ENCODE peak calls at places on chromosomes 11 and 22, in seven cellular contexts. One of them, this sample, is unnamed.

GRCh38 chr11:74822187-74822586 is 73.5 kb downstream of the RNF169 start:
- DNase-seq in GM12891: no peak
- DNase-seq in sigmoid colon: no peak
- DNase-seq in HCT116: no peak
- DNase-seq in transverse colon: no peak
- DNase-seq in stomach: no peak
- DNase-seq in H1: no peak
- DNase-seq in this sample: no peak

GRCh38 chr11:98398508-98398907 is 622.2 kb upstream of the CNTN5 start:
- DNase-seq in GM12891: no peak
- DNase-seq in sigmoid colon: no peak
- DNase-seq in HCT116: no peak
- DNase-seq in transverse colon: no peak
- DNase-seq in stomach: no peak
- DNase-seq in H1: no peak
- DNase-seq in this sample: no peak

GRCh38 chr11:78472382-78472781 is 54.8 kb upstream of the GAB2 start:
- DNase-seq in GM12891: no peak
- DNase-seq in sigmoid colon: no peak
- DNase-seq in HCT116: no peak
- DNase-seq in transverse colon: no peak
- DNase-seq in stomach: no peak
- DNase-seq in H1: no peak
- DNase-seq in this sample: no peak

GRCh38 chr11:59191095-59191494 is 19.2 kb downstream of the DTX4 start:
- DNase-seq in GM12891: no peak
- DNase-seq in sigmoid colon: no peak
- DNase-seq in HCT116: no peak
- DNase-seq in transverse colon: peak; percentile 47
- DNase-seq in stomach: no peak
- DNase-seq in H1: no peak
- DNase-seq in this sample: no peak

GRCh38 chr22:48448821-48449220 is 1378.9 kb downstream of the BRD1 start:
- DNase-seq in GM12891: no peak
- DNase-seq in sigmoid colon: no peak
- DNase-seq in HCT116: no peak
- DNase-seq in transverse colon: no peak
- DNase-seq in stomach: no peak
- DNase-seq in H1: no peak
- DNase-seq in this sample: peak; percentile 61

GRCh38 chr11:19633276-19633675 is 79.4 kb upstream of the NAV2 start:
- DNase-seq in GM12891: no peak
- DNase-seq in sigmoid colon: peak; percentile 94
- DNase-seq in HCT116: no peak
- DNase-seq in transverse colon: peak; percentile 19
- DNase-seq in stomach: peak; percentile 28
- DNase-seq in H1: no peak
- DNase-seq in this sample: no peak

GRCh38 chr11:91104237-91104636 is 881.4 kb upstream of the CHORDC1 start:
- DNase-seq in GM12891: no peak
- DNase-seq in sigmoid colon: no peak
- DNase-seq in HCT116: no peak
- DNase-seq in transverse colon: no peak
- DNase-seq in stomach: no peak
- DNase-seq in H1: no peak
- DNase-seq in this sample: no peak

GRCh38 chr11:40924915-40925314 is 534.5 kb downstream of the LRRC4C start:
- DNase-seq in GM12891: no peak
- DNase-seq in sigmoid colon: no peak
- DNase-seq in HCT116: no peak
- DNase-seq in transverse colon: no peak
- DNase-seq in stomach: no peak
- DNase-seq in H1: no peak
- DNase-seq in this sample: no peak

GRCh38 chr11:35420371-35420770 is 1.0 kb upstream of the SLC1A2 start:
- DNase-seq in GM12891: no peak
- DNase-seq in sigmoid colon: no peak
- DNase-seq in HCT116: no peak
- DNase-seq in transverse colon: no peak
- DNase-seq in stomach: peak; percentile 39
- DNase-seq in H1: peak; percentile 52
- DNase-seq in this sample: no peak

GRCh38 chr11:693415-693831 is 1.6 kb downstream of the DEAF1 start:
- DNase-seq in GM12891: no peak
- DNase-seq in sigmoid colon: no peak
- DNase-seq in HCT116: no peak
- DNase-seq in transverse colon: no peak
- DNase-seq in stomach: no peak
- DNase-seq in H1: no peak
- DNase-seq in this sample: peak; percentile 81

GRCh38 chr22:49847751-49848689 is 5.6 kb upstream of the ZBED4 start:
- DNase-seq in GM12891: no peak
- DNase-seq in sigmoid colon: no peak
- DNase-seq in HCT116: no peak
- DNase-seq in transverse colon: peak; percentile 37
- DNase-seq in stomach: no peak
- DNase-seq in H1: peak; percentile 61
- DNase-seq in this sample: peak; percentile 86
- TF ChIP-seq POLR2A in GM12891: no peak
- TF ChIP-seq POLR2A in sigmoid colon: no peak
- TF ChIP-seq POLR2A in HCT116: no peak
- TF ChIP-seq POLR2A in transverse colon: no peak
- TF ChIP-seq POLR2A in stomach: no peak
- TF ChIP-seq POLR2A in H1: no peak
- TF ChIP-seq POLR2A in this sample: no peak

DNA sequence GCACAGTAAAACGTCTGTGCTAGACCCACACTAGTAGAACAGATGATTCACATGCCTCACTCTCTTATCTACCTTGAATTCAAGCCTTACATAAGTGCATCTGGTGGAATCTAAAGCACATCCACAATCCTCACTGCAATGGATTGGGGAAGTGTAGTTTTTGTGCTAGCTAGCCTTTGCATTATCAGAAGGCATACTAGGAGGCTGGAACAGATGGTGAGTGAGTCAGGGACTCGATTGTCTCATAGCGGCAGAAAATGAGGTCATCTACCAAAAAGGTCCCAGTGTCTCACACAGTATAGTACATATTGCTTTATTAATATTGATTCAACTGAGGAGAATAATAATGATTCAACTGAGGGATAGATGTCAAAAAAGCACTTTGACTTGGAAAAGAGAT is 9.3 kb downstream of the MSANTD4 start:
- DNase-seq in GM12891: no peak
- DNase-seq in sigmoid colon: no peak
- DNase-seq in HCT116: no peak
- DNase-seq in transverse colon: no peak
- DNase-seq in stomach: no peak
- DNase-seq in H1: no peak
- DNase-seq in this sample: no peak
- TF ChIP-seq POLR2AphosphoS5 in GM12891: no peak
- TF ChIP-seq POLR2AphosphoS5 in sigmoid colon: no peak
- TF ChIP-seq POLR2AphosphoS5 in HCT116: no peak
- TF ChIP-seq POLR2AphosphoS5 in transverse colon: no peak
- TF ChIP-seq POLR2AphosphoS5 in stomach: no peak
- TF ChIP-seq POLR2AphosphoS5 in H1: no peak
- TF ChIP-seq POLR2AphosphoS5 in this sample: no peak

DNA sequence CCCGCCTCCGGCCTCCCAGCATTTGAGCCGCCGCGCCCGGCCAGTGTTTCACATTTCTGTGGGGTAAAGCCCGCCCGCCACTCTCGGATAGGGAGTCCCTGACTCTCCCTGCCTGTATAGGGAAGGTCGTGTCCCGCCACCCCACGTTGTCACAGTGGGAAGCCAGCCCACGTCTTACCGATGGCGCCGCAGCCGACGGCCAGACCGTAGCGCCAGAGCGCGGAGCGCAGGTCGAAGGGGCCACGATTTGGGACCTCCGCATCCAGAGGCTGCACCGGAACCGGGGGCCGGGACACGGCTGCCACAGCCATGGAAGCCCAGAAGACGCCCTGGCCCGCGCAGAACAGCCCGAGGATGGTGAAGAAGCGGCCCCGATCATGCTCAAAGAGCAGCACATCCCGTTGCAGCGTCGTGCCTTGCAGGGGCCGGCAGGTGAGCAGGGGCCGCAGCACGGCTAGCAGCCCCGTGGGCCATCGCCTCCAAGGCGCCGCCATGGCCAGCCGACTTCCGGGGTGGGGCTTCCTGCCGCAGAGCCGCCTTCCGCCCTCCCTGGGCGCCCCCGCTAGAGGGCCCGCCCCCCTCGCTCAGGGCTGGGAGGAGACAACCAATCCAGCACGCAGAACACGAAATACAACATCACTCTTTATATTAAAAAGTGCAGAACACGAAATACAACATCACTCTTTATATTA is at the start of gene TMEM223:
- DNase-seq in GM12891: peak; percentile 86
- DNase-seq in sigmoid colon: peak; percentile 94
- DNase-seq in HCT116: peak; percentile 47
- DNase-seq in transverse colon: peak; percentile 93
- DNase-seq in stomach: peak; percentile 90
- DNase-seq in H1: peak; percentile 92
- DNase-seq in this sample: peak; percentile 98
- TF ChIP-seq POLR2A in GM12891: peak; percentile 96
- TF ChIP-seq POLR2A in sigmoid colon: peak; percentile 81
- TF ChIP-seq POLR2A in HCT116: peak; percentile 78
- TF ChIP-seq POLR2A in transverse colon: peak; percentile 91
- TF ChIP-seq POLR2A in stomach: no peak
- TF ChIP-seq POLR2A in H1: peak; percentile 88
- TF ChIP-seq POLR2A in this sample: no peak

DNA sequence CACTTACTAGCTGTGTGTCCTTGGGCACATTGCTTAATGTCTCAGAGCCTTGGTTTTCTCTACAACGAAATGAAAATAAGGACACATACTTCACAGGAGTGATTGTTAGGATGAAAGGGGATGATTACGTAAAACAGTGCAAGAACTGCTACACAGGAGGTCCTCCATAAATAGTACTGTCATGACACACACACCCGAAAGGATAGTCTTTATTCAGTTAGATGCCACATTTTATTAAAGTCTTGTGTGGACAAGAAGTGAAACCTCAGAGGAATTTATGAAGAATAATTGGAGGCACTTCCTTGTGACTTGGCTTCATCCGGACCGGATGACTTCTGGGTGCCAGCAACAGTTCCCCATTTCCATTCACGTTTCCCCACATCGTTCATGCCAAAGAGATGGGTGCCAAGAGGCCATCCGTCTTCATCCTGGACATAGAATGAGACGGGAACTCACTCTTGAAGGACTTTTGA is 67.4 kb upstream of the ATXN10 start:
- DNase-seq in GM12891: no peak
- DNase-seq in sigmoid colon: peak; percentile 52
- DNase-seq in HCT116: no peak
- DNase-seq in transverse colon: no peak
- DNase-seq in stomach: no peak
- DNase-seq in H1: no peak
- DNase-seq in this sample: no peak
- TF ChIP-seq POLR2AphosphoS5 in GM12891: no peak
- TF ChIP-seq POLR2AphosphoS5 in sigmoid colon: no peak
- TF ChIP-seq POLR2AphosphoS5 in HCT116: no peak
- TF ChIP-seq POLR2AphosphoS5 in transverse colon: no peak
- TF ChIP-seq POLR2AphosphoS5 in stomach: no peak
- TF ChIP-seq POLR2AphosphoS5 in H1: no peak
- TF ChIP-seq POLR2AphosphoS5 in this sample: no peak

GRCh38 chr22:40009231-40009769 is 14.5 kb downstream of the FAM83F start:
- DNase-seq in GM12891: no peak
- DNase-seq in sigmoid colon: no peak
- DNase-seq in HCT116: no peak
- DNase-seq in transverse colon: peak; percentile 29
- DNase-seq in stomach: peak; percentile 41
- DNase-seq in H1: peak; percentile 74
- DNase-seq in this sample: no peak
- TF ChIP-seq POLR2A in GM12891: no peak
- TF ChIP-seq POLR2A in sigmoid colon: no peak
- TF ChIP-seq POLR2A in HCT116: no peak
- TF ChIP-seq POLR2A in transverse colon: no peak
- TF ChIP-seq POLR2A in stomach: no peak
- TF ChIP-seq POLR2A in H1: no peak
- TF ChIP-seq POLR2A in this sample: no peak

GRCh38 chr22:33405194-33405593 is 347.0 kb upstream of the SYN3 start:
- DNase-seq in GM12891: no peak
- DNase-seq in sigmoid colon: no peak
- DNase-seq in HCT116: no peak
- DNase-seq in transverse colon: no peak
- DNase-seq in stomach: no peak
- DNase-seq in H1: no peak
- DNase-seq in this sample: no peak
- TF ChIP-seq POLR2AphosphoS5 in GM12891: no peak
- TF ChIP-seq POLR2AphosphoS5 in sigmoid colon: no peak
- TF ChIP-seq POLR2AphosphoS5 in HCT116: no peak
- TF ChIP-seq POLR2AphosphoS5 in transverse colon: no peak
- TF ChIP-seq POLR2AphosphoS5 in stomach: no peak
- TF ChIP-seq POLR2AphosphoS5 in H1: no peak
- TF ChIP-seq POLR2AphosphoS5 in this sample: no peak

DNA sequence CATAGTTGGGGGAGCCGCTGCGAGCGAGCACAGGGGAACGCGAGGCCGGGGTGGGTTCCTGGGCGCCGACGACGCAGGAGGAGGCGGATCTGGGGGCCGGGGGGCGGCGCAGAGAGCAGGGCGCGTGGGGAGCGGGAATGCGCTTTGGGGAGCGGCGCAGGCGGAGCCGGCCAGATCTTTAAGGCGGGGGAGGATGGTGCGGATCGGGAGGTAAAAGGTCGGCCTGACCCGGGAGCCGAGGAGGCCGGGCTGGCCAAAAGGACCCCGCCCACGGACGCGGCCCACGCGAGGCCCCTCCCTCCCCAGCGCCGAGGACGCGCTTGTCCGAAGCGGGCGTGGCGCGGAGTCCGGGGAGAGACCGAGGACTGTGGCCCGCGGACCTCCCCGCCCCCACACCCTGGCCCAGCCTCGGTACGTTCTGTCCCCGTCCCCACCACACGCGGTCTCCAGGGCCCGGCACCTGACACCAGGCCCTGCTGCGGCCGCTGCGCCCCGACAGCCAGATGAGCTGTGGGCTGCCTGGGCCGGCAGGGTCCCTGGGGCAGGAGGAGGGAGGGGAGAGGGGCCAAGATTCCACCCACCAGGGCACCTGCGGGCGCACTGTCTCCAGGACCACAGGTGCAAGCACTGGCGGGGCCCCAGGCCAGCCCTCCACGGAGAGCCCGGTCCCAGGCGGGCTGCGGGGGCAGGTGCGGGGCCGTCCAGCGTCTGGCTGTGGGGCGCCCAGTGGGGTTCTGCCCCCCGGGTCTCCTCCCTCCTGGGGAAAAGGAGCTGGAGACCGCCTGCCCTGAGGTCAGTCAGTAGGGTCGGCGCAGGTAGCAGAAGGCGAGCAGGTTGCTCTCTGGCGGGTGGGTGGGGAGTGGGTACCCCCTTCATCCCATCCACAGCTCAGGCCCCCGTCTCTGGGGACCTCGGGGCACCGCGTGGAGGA is 10.9 kb downstream of the PIM3 start:
- DNase-seq in GM12891: no peak
- DNase-seq in sigmoid colon: peak; percentile 88
- DNase-seq in HCT116: no peak
- DNase-seq in transverse colon: peak; percentile 92
- DNase-seq in stomach: peak; percentile 93
- DNase-seq in H1: peak; percentile 62
- DNase-seq in this sample: peak; percentile 94
- TF ChIP-seq POLR2A in GM12891: no peak
- TF ChIP-seq POLR2A in sigmoid colon: no peak
- TF ChIP-seq POLR2A in HCT116: peak; percentile 19
- TF ChIP-seq POLR2A in transverse colon: peak; percentile 63
- TF ChIP-seq POLR2A in stomach: no peak
- TF ChIP-seq POLR2A in H1: no peak
- TF ChIP-seq POLR2A in this sample: no peak